ENCODE peak calls at places on chromosomes 1 and 21, in five cellular contexts. S is GM20000; D is activated T-helper 1 cell treated with Interleukin-2 at 50 U/mL for 16 hours; L is iris pigment epithelial cell; U is stimulated activated CD8-positive, alpha-beta memory T cell treated with anti-CD3 and anti-CD28 coated beads, Interleukin-15, amount 100 ng/mL, for 24 hours. C is an unnamed sample.

GRCh38 chr1:25050165-25050564 is 120.1 kb upstream of the RUNX3 start:
- DNase-seq in U (no peak), L (no peak), S (no peak), D (no peak), C (no peak)

GRCh38 chr1:25733271-25733670 is 66.7 kb upstream of the SELENON start:
- DNase-seq in D (no peak), S (no peak), L (no peak), U (no peak), C (no peak)

GRCh38 chr1:213014642-213015041 is 1.0 kb downstream of the ANGEL2 start:
- DNase-seq in L (peak), S (no peak), D (no peak), U (no peak), C (peak)

GRCh38 chr1:32291145-32291707 is 657 bp upstream of the HDAC1 start:
- DNase-seq in D (no peak), L (peak), U (no peak), S (no peak), C (no peak)

GRCh38 chr1:245698116-245698515 is 543.3 kb downstream of the KIF26B start:
- DNase-seq in S (no peak), U (no peak), L (no peak), D (no peak), C (no peak)

GRCh38 chr1:38973659-38974437 is 17.2 kb upstream of the AKIRIN1 start:
- DNase-seq in U (no peak), L (no peak), S (no peak), D (no peak), C (no peak)

GRCh38 chr1:112998592-112999235 is 42.7 kb upstream of the SLC16A1 start:
- DNase-seq in L (peak), U (no peak), D (no peak), S (no peak), C (no peak)

GRCh38 chr21:43207043-43207315 is 38.2 kb downstream of the CRYAA start:
- DNase-seq in U (no peak), L (no peak), S (no peak), D (no peak), C (no peak)

GRCh38 chr1:169595764-169596711 is 9.8 kb upstream of the F5 start:
- DNase-seq in S (peak), L (peak), D (no peak), U (no peak), C (peak)

GRCh38 chr1:241520080-241520465 is 518 bp upstream of the FH start:
- DNase-seq in D (no peak), L (no peak), S (no peak), U (no peak), C (no peak)

GRCh38 chr1:27634166-27634981 is 611 bp downstream of the FGR start:
- DNase-seq in S (peak), U (no peak), D (peak), L (no peak), C (no peak)

GRCh38 chr1:78419309-78419708 is 71.5 kb upstream of the PTGFR start:
- DNase-seq in S (no peak), L (peak), D (no peak), U (no peak), C (peak)

GRCh38 chr1:25651824-25652741 is 35.5 kb downstream of the MAN1C1 start:
- DNase-seq in L (no peak), D (no peak), S (no peak), U (no peak), C (no peak)

GRCh38 chr1:71603044-71603776 is 522.4 kb upstream of the ZRANB2 start:
- DNase-seq in L (no peak), S (no peak), D (no peak), U (no peak), C (no peak)

GRCh38 chr1:164891615-164892014 is 332.6 kb downstream of the PBX1 start:
- DNase-seq in U (no peak), D (no peak), S (no peak), L (no peak), C (no peak)

GRCh38 chr1:44842763-44843655 is at the start of gene PTCH2:
- DNase-seq in S (peak), L (peak), U (no peak), D (no peak), C (peak)

GRCh38 chr1:152520561-152521090 is 6.3 kb downstream of the CRCT1 start:
- DNase-seq in L (no peak), U (no peak), S (no peak), D (no peak), C (no peak)

GRCh38 chr1:102500795-102501194 is 504.1 kb upstream of the OLFM3 start:
- DNase-seq in S (no peak), U (no peak), L (no peak), D (no peak), C (no peak)

GRCh38 chr1:154972517-154973343 is 1.8 kb upstream of the CKS1B start:
- DNase-seq in L (peak), S (no peak), U (no peak), D (no peak), C (peak)

GRCh38 chr1:16905856-16906702 is 10.3 kb downstream of the RNU1-2 start:
- DNase-seq in D (no peak), L (no peak), U (no peak), S (no peak), C (no peak)

GRCh38 chr21:36250423-36251075 is 69.4 kb upstream of the MORC3 start:
- DNase-seq in D (no peak), U (no peak), L (no peak), S (no peak), C (no peak)

GRCh38 chr1:219279017-219279770 is 105.5 kb downstream of the LYPLAL1 start:
- DNase-seq in S (no peak), D (no peak), L (peak), U (no peak), C (no peak)

GRCh38 chr1:110898734-110899457 is 25.9 kb downstream of the CD53 start:
- DNase-seq in S (no peak), L (no peak), U (no peak), D (no peak), C (no peak)

GRCh38 chr1:31144442-31144841 is 78.9 kb upstream of the PUM1 start:
- DNase-seq in L (no peak), D (no peak), U (no peak), S (no peak), C (no peak)

GRCh38 chr1:234990328-234990675 is 138.3 kb downstream of the TOMM20 start:
- DNase-seq in S (no peak), D (no peak), L (no peak), U (no peak), C (no peak)

GRCh38 chr1:106063510-106063909 is 993.0 kb upstream of the PRMT6 start:
- DNase-seq in D (no peak), U (no peak), S (no peak), L (no peak), C (no peak)

GRCh38 chr1:51679435-51679834 is 62.5 kb downstream of the OSBPL9 start:
- DNase-seq in U (no peak), S (no peak), D (no peak), L (peak), C (no peak)

GRCh38 chr1:145918992-145919939 is 749 bp upstream of the PEX11B start:
- DNase-seq in D (no peak), L (peak), S (peak), U (no peak), C (peak)

GRCh38 chr1:204917802-204918201 is 47.1 kb downstream of the NFASC start:
- DNase-seq in D (no peak), S (no peak), U (no peak), L (no peak), C (no peak)

GRCh38 chr1:93779540-93780121 is 98.0 kb upstream of the BCAR3 start:
- DNase-seq in D (no peak), U (no peak), L (peak), S (no peak), C (peak)

GRCh38 chr1:199273837-199274379 is 635.1 kb downstream of the PTPRC start:
- DNase-seq in S (no peak), L (peak), D (no peak), U (no peak), C (peak)

GRCh38 chr1:168786476-168787330 is 57.7 kb upstream of the DPT start:
- DNase-seq in S (no peak), D (no peak), U (no peak), L (peak), C (peak)

GRCh38 chr1:193104496-193104905 is 713 bp downstream of the GLRX2 start:
- DNase-seq in U (no peak), L (peak), S (peak), D (no peak), C (peak)

GRCh38 chr1:206900149-206900548 is 2.9 kb downstream of the IL24 start:
- DNase-seq in D (no peak), L (no peak), S (no peak), U (no peak), C (no peak)

C was measured in SJCRH30.